ENCODE peak calls at places on chromosomes 6 and 20, in five cellular contexts. One of them, this sample, is unnamed.

GRCh38 chr6:88922775-88923548 is 40.5 kb downstream of the RNGTT start:
- DNase-seq in EL: peak; percentile 20
- DNase-seq in activated naive CD4-positive, alpha-beta T cell treated with Interleukin-2 at 50 U/mL for 16 hours: no peak
- DNase-seq in Right ventricle myocardium superior: no peak
- DNase-seq in AG04450: no peak
- DNase-seq in this sample: no peak

GRCh38 chr20:35680464-35681183 is 15.9 kb upstream of the CPNE1 start:
- DNase-seq in EL: no peak
- DNase-seq in activated naive CD4-positive, alpha-beta T cell treated with Interleukin-2 at 50 U/mL for 16 hours: no peak
- DNase-seq in Right ventricle myocardium superior: no peak
- DNase-seq in AG04450: no peak
- DNase-seq in this sample: no peak

GRCh38 chr20:37245671-37246237 is 15.9 kb downstream of the GHRH start:
- DNase-seq in EL: no peak
- DNase-seq in activated naive CD4-positive, alpha-beta T cell treated with Interleukin-2 at 50 U/mL for 16 hours: no peak
- DNase-seq in Right ventricle myocardium superior: no peak
- DNase-seq in AG04450: no peak
- DNase-seq in this sample: no peak

GRCh38 chr6:89640804-89641203 is 2.3 kb upstream of the LYRM2 start:
- DNase-seq in EL: peak; percentile 63
- DNase-seq in activated naive CD4-positive, alpha-beta T cell treated with Interleukin-2 at 50 U/mL for 16 hours: no peak
- DNase-seq in Right ventricle myocardium superior: no peak
- DNase-seq in AG04450: no peak
- DNase-seq in this sample: no peak

GRCh38 chr6:6700421-6700820 is 111.9 kb downstream of the LY86 start:
- DNase-seq in EL: no peak
- DNase-seq in activated naive CD4-positive, alpha-beta T cell treated with Interleukin-2 at 50 U/mL for 16 hours: no peak
- DNase-seq in Right ventricle myocardium superior: no peak
- DNase-seq in AG04450: no peak
- DNase-seq in this sample: no peak

GRCh38 chr6:170165501-170166117 is 125.3 kb downstream of the DLL1 start:
- DNase-seq in EL: no peak
- DNase-seq in activated naive CD4-positive, alpha-beta T cell treated with Interleukin-2 at 50 U/mL for 16 hours: no peak
- DNase-seq in Right ventricle myocardium superior: peak; percentile 36
- DNase-seq in AG04450: no peak
- DNase-seq in this sample: no peak

GRCh38 chr20:35700625-35701148 is 1.5 kb downstream of the ROMO1 start:
- DNase-seq in EL: no peak
- DNase-seq in activated naive CD4-positive, alpha-beta T cell treated with Interleukin-2 at 50 U/mL for 16 hours: no peak
- DNase-seq in Right ventricle myocardium superior: no peak
- DNase-seq in AG04450: no peak
- DNase-seq in this sample: no peak

GRCh38 chr6:30782425-30783014 is 38.2 kb upstream of the IER3 start:
- DNase-seq in EL: peak; percentile 68
- DNase-seq in activated naive CD4-positive, alpha-beta T cell treated with Interleukin-2 at 50 U/mL for 16 hours: no peak
- DNase-seq in Right ventricle myocardium superior: no peak
- DNase-seq in AG04450: no peak
- DNase-seq in this sample: no peak

GRCh38 chr20:46767127-46767761 is 57.8 kb downstream of the SLC2A10 start:
- DNase-seq in EL: peak; percentile 38
- DNase-seq in activated naive CD4-positive, alpha-beta T cell treated with Interleukin-2 at 50 U/mL for 16 hours: no peak
- DNase-seq in Right ventricle myocardium superior: no peak
- DNase-seq in AG04450: no peak
- DNase-seq in this sample: no peak

GRCh38 chr6:33843696-33844121 is 39.9 kb upstream of the MLN start:
- DNase-seq in EL: no peak
- DNase-seq in activated naive CD4-positive, alpha-beta T cell treated with Interleukin-2 at 50 U/mL for 16 hours: no peak
- DNase-seq in Right ventricle myocardium superior: no peak
- DNase-seq in AG04450: no peak
- DNase-seq in this sample: no peak

GRCh38 chr6:158793432-158793831 is 25.7 kb downstream of the EZR start:
- DNase-seq in EL: peak; percentile 57
- DNase-seq in activated naive CD4-positive, alpha-beta T cell treated with Interleukin-2 at 50 U/mL for 16 hours: no peak
- DNase-seq in Right ventricle myocardium superior: no peak
- DNase-seq in AG04450: no peak
- DNase-seq in this sample: peak; percentile 18

GRCh38 chr6:56535626-56536025 is 107.1 kb downstream of the DST start:
- DNase-seq in EL: no peak
- DNase-seq in activated naive CD4-positive, alpha-beta T cell treated with Interleukin-2 at 50 U/mL for 16 hours: no peak
- DNase-seq in Right ventricle myocardium superior: no peak
- DNase-seq in AG04450: no peak
- DNase-seq in this sample: no peak

This sample was measured in SW 1271.